ENCODE peak calls at places on chromosomes 16 and 17, in eight cellular contexts. W is GOT3, L is AG10803, H is H54, P is neural crest cell, D is uterus, C is activated T-cell treated with anti-CD3 and anti-CD28 coated beads for 4 hours, S is NCI-H524. U is an unnamed sample.

GRCh38 chr17:64020068-64020766 is at the start of gene ICAM2:
- DNase-seq in W (no peak), L (no peak), H (no peak), P (no peak), D (peak; percentile 33), C (peak; percentile 79), S (no peak), U (peak; percentile 22)

GRCh38 chr17:81948635-81949378 is 1.8 kb upstream of the MYADML2 start:
- DNase-seq in W (no peak), L (no peak), H (no peak), P (no peak), D (no peak), C (no peak), S (no peak), U (no peak)

GRCh38 chr16:55297910-55298175 is 26.2 kb upstream of the IRX6 start:
- DNase-seq in W (no peak), L (peak; percentile 67), H (no peak), P (no peak), D (no peak), C (no peak), S (no peak), U (no peak)

GRCh38 chr17:2883544-2884203 is 87.4 kb downstream of the RAP1GAP2 start:
- DNase-seq in W (no peak), L (peak; percentile 21), H (peak; percentile 78), P (no peak), D (no peak), C (no peak), S (peak; percentile 81), U (peak; percentile 77)

GRCh38 chr17:61309857-61310256 is 89.8 kb upstream of the TBX2 start:
- DNase-seq in W (no peak), L (peak; percentile 82), H (peak; percentile 44), P (no peak), D (no peak), C (no peak), S (no peak), U (no peak)

GRCh38 chr17:31907342-31907975 is 6.0 kb upstream of the UTP6 start:
- DNase-seq in W (no peak), L (peak; percentile 57), H (no peak), P (no peak), D (peak; percentile 61), C (no peak), S (no peak), U (peak; percentile 50)

GRCh38 chr16:75860654-75861053 is 134.4 kb upstream of the CPHXL start:
- DNase-seq in W (no peak), L (no peak), H (no peak), P (peak; percentile 54), D (no peak), C (no peak), S (peak; percentile 93), U (peak; percentile 47)

GRCh38 chr17:72191901-72192300 is 71.1 kb downstream of the SOX9 start:
- DNase-seq in W (no peak), L (no peak), H (no peak), P (no peak), D (no peak), C (no peak), S (no peak), U (no peak)

GRCh38 chr16:23324727-23325126 is 22.6 kb downstream of the SCNN1B start:
- DNase-seq in W (no peak), L (no peak), H (no peak), P (no peak), D (no peak), C (no peak), S (no peak), U (peak; percentile 12)

GRCh38 chr17:46152423-46152822 is 40.8 kb downstream of the KANSL1 start:
- DNase-seq in W (no peak), L (no peak), H (no peak), P (no peak), D (no peak), C (no peak), S (no peak), U (no peak)

GRCh38 chr17:40548491-40548981 is 16.7 kb downstream of the CCR7 start:
- DNase-seq in W (no peak), L (no peak), H (no peak), P (no peak), D (no peak), C (no peak), S (no peak), U (no peak)

GRCh38 chr16:49344401-49344800 is 29.2 kb upstream of the C16orf78 start:
- DNase-seq in W (no peak), L (no peak), H (no peak), P (no peak), D (no peak), C (no peak), S (no peak), U (no peak)

GRCh38 chr16:83420206-83420760 is 387.5 kb upstream of the HSBP1 start:
- DNase-seq in W (no peak), L (peak; percentile 52), H (no peak), P (peak; percentile 10), D (no peak), C (no peak), S (no peak), U (peak; percentile 79)

GRCh38 chr17:74245145-74245817 is 28.8 kb upstream of the DNAI2 start:
- DNase-seq in W (no peak), L (no peak), H (no peak), P (peak; percentile 60), D (no peak), C (no peak), S (no peak), U (no peak)

GRCh38 chr17:6862822-6863221 is 31.3 kb upstream of the TEKT1 start:
- DNase-seq in W (no peak), L (no peak), H (no peak), P (no peak), D (no peak), C (no peak), S (no peak), U (no peak)

GRCh38 chr17:61420128-61420527 is 20.5 kb downstream of the TBX2 start:
- DNase-seq in W (no peak), L (no peak), H (no peak), P (no peak), D (no peak), C (no peak), S (no peak), U (no peak)

GRCh38 chr17:75551276-75551675 is 25.8 kb downstream of the LLGL2 start:
- DNase-seq in W (no peak), L (no peak), H (no peak), P (no peak), D (no peak), C (no peak), S (no peak), U (no peak)

GRCh38 chr16:27906883-27907282 is 156.6 kb downstream of the GSG1L start:
- DNase-seq in W (no peak), L (no peak), H (no peak), P (no peak), D (no peak), C (no peak), S (no peak), U (no peak)

GRCh38 chr16:56972898-56973689 is 11.3 kb downstream of the CETP start:
- DNase-seq in W (no peak), L (no peak), H (no peak), P (no peak), D (no peak), C (no peak), S (no peak), U (peak; percentile 59)

GRCh38 chr17:65723356-65723928 is 162.0 kb upstream of the AXIN2 start:
- DNase-seq in W (no peak), L (peak; percentile 37), H (no peak), P (no peak), D (no peak), C (no peak), S (no peak), U (peak; percentile 7)

GRCh38 chr16:77869997-77870813 is 81.8 kb downstream of the VAT1L start:
- DNase-seq in W (no peak), L (peak; percentile 46), H (no peak), P (no peak), D (no peak), C (no peak), S (no peak), U (no peak)

GRCh38 chr17:19785854-19786253 is 37.8 kb upstream of the ALDH3A1 start:
- DNase-seq in W (no peak), L (no peak), H (no peak), P (no peak), D (no peak), C (no peak), S (peak; percentile 13), U (no peak)

GRCh38 chr16:82061861-82062525 is 26.9 kb downstream of the HSD17B2 start:
- DNase-seq in W (no peak), L (peak; percentile 35), H (no peak), P (no peak), D (no peak), C (no peak), S (peak; percentile 42), U (peak; percentile 38)

GRCh38 chr17:68133370-68134045 is 98.0 kb downstream of the KPNA2 start:
- DNase-seq in W (no peak), L (no peak), H (no peak), P (no peak), D (no peak), C (no peak), S (no peak), U (no peak)

GRCh38 chr17:45230787-45231480 is 9.2 kb downstream of the FMNL1 start:
- DNase-seq in W (no peak), L (peak; percentile 36), H (no peak), P (no peak), D (no peak), C (no peak), S (peak; percentile 97), U (peak; percentile 94)

GRCh38 chr17:50059759-50060273 is 3.9 kb downstream of the ITGA3 start:
- DNase-seq in W (no peak), L (no peak), H (no peak), P (no peak), D (peak; percentile 47), C (no peak), S (no peak), U (peak; percentile 96)

GRCh38 chr17:15651001-15651582 is 31.6 kb upstream of the FBXW10B start:
- DNase-seq in W (no peak), L (no peak), H (no peak), P (no peak), D (no peak), C (no peak), S (no peak), U (peak; percentile 52)

GRCh38 chr17:18363021-18363941 is at the start of gene SHMT1:
- DNase-seq in W (peak; percentile 64), L (peak; percentile 79), H (peak; percentile 99), P (peak; percentile 79), D (peak; percentile 94), C (peak; percentile 82), S (peak; percentile 93), U (peak; percentile 88)

GRCh38 chr17:77106874-77107358 is 33.9 kb upstream of the SEC14L1 start:
- DNase-seq in W (no peak), L (no peak), H (no peak), P (no peak), D (no peak), C (no peak), S (no peak), U (no peak)

GRCh38 chr17:78779848-78780247 is 2.2 kb downstream of the CYTH1 start:
- DNase-seq in W (no peak), L (no peak), H (no peak), P (no peak), D (no peak), C (peak; percentile 31), S (peak; percentile 81), U (peak; percentile 51)

GRCh38 chr17:17109896-17110295 is 67.6 kb downstream of the MPRIP start:
- DNase-seq in W (no peak), L (no peak), H (no peak), P (no peak), D (no peak), C (no peak), S (no peak), U (no peak)

GRCh38 chr16:30660424-30661251 is 2.4 kb downstream of the FBRS start:
- DNase-seq in W (no peak), L (no peak), H (no peak), P (no peak), D (no peak), C (peak; percentile 70), S (no peak), U (no peak)

GRCh38 chr16:27722266-27722636 is 172.3 kb downstream of the KATNIP start:
- DNase-seq in W (no peak), L (no peak), H (no peak), P (no peak), D (no peak), C (no peak), S (no peak), U (no peak)

GRCh38 chr17:51231999-51232398 is 27.9 kb downstream of the MBTD1 start:
- DNase-seq in W (no peak), L (no peak), H (no peak), P (no peak), D (no peak), C (no peak), S (no peak), U (no peak)

U was measured in myocyte.